ENCODE peak calls at places on chromosomes 11 and 22, in four cellular contexts. F, P, H and N are unnamed samples.

GRCh38 chr22:23466351-23466750 is 113.7 kb downstream of the IGLL1 start:
- DNase-seq in F (no peak), P (no peak), H (no peak), N (no peak)

GRCh38 chr22:44567846-44568493 is 69.9 kb upstream of the RTL6 start:
- DNase-seq in F (peak), P (peak), H (peak), N (peak)

GRCh38 chr22:49021926-49022815 is 805.5 kb downstream of the BRD1 start:
- DNase-seq in F (no peak), P (no peak), H (no peak), N (no peak)

GRCh38 chr11:7967826-7968225 is 2.6 kb upstream of the NLRP10 start:
- DNase-seq in F (no peak), P (no peak), H (no peak), N (no peak)

GRCh38 chr11:66316849-66317251 is at the start of gene CD248:
- DNase-seq in F (no peak), P (no peak), H (no peak), N (no peak)

GRCh38 chr11:78645226-78646202 is 70.8 kb upstream of the NARS2 start:
- DNase-seq in F (peak), P (peak), H (peak), N (peak)

GRCh38 chr11:73454987-73455386 is 78.8 kb downstream of the RELT start:
- DNase-seq in F (no peak), P (no peak), H (no peak), N (no peak)

GRCh38 chr11:77003954-77004353 is 30.2 kb upstream of the B3GNT6 start:
- DNase-seq in F (no peak), P (no peak), H (no peak), N (no peak)

GRCh38 chr11:559020-559620 is 1.4 kb downstream of the LMNTD2 start:
- DNase-seq in F (no peak), P (no peak), H (no peak), N (no peak)

GRCh38 chr11:19519912-19520641 is 192.6 kb upstream of the NAV2 start:
- DNase-seq in F (no peak), P (no peak), H (no peak), N (no peak)

GRCh38 chr22:25485626-25486545 is 78.6 kb upstream of the GRK3 start:
- DNase-seq in F (no peak), P (no peak), H (no peak), N (no peak)

GRCh38 chr11:1707751-1708150 is 10.8 kb downstream of the KRTAP5-6 start:
- DNase-seq in F (no peak), P (no peak), H (no peak), N (no peak)

GRCh38 chr22:22316589-22316988 is 72.0 kb downstream of the VPREB1 start:
- DNase-seq in F (no peak), P (no peak), H (no peak), N (no peak)

GRCh38 chr11:114799524-114799923 is 121.2 kb downstream of the NXPE2 start:
- DNase-seq in F (no peak), P (no peak), H (no peak), N (no peak)

GRCh38 chr11:3229673-3230630 is 2.3 kb downstream of the MRGPRE start:
- DNase-seq in F (no peak), P (no peak), H (no peak), N (no peak)

GRCh38 chr11:48098024-48098423 is 117.7 kb downstream of the PTPRJ start:
- DNase-seq in F (no peak), P (no peak), H (no peak), N (no peak)

GRCh38 chr11:33936745-33937612 is 45.1 kb upstream of the LMO2 start:
- DNase-seq in F (peak), P (no peak), H (no peak), N (no peak)

GRCh38 chr22:37065149-37065548 is 13.6 kb downstream of the KCTD17 start:
- DNase-seq in F (no peak), P (no peak), H (no peak), N (no peak)

GRCh38 chr22:38246692-38247091 is 26.1 kb downstream of the TMEM184B start:
- DNase-seq in F (no peak), P (no peak), H (no peak), N (no peak)

GRCh38 chr11:63274776-63275175 is 31.4 kb upstream of the SLC22A25 start:
- DNase-seq in F (peak), P (no peak), H (no peak), N (no peak)

GRCh38 chr11:7672960-7673723 is at the start of gene CYB5R2:
- DNase-seq in F (peak), P (no peak), H (no peak), N (peak)

GRCh38 chr22:45996241-45997076 is 19.5 kb upstream of the WNT7B start:
- DNase-seq in F (no peak), P (no peak), H (no peak), N (peak)

GRCh38 chr11:117821431-117821830 is 3.1 kb downstream of the FXYD2 start:
- DNase-seq in F (no peak), P (no peak), H (no peak), N (peak)

GRCh38 chr11:2318707-2319106 is 16.9 kb downstream of the TSPAN32 start:
- DNase-seq in F (no peak), P (no peak), H (no peak), N (no peak)

GRCh38 chr11:1515082-1516060 is 28.8 kb upstream of the MOB2 start:
- DNase-seq in F (peak), P (peak), H (peak), N (peak)

GRCh38 chr22:20444325-20444724 is 6.7 kb upstream of the SCARF2 start:
- DNase-seq in F (no peak), P (no peak), H (no peak), N (no peak)

GRCh38 chr11:133507185-133507584 is 25.1 kb downstream of the OPCML start:
- DNase-seq in F (no peak), P (no peak), H (no peak), N (no peak)

GRCh38 chr11:118902336-118903203 is 18.9 kb downstream of the CXCR5 start:
- DNase-seq in F (no peak), P (no peak), H (no peak), N (peak)

GRCh38 chr11:120215634-120216033 is 4.8 kb downstream of the OAF start:
- DNase-seq in F (peak), P (no peak), H (no peak), N (no peak)

GRCh38 chr11:17541330-17541885 is 2.8 kb downstream of the USH1C start:
- DNase-seq in F (no peak), P (no peak), H (no peak), N (no peak)

GRCh38 chr22:46122511-46122971 is 27.8 kb upstream of the PPARA start:
- DNase-seq in F (peak), P (peak), H (peak), N (peak)

GRCh38 chr22:20918663-20919220 is 1.5 kb downstream of the CRKL start:
- DNase-seq in F (peak), P (no peak), H (no peak), N (no peak)

GRCh38 chr11:33736148-33736809 is at the start of gene CD59:
- DNase-seq in F (peak), P (peak), H (peak), N (peak)

GRCh38 chr11:111733009-111733408 is 33.2 kb downstream of the PPP2R1B start:
- DNase-seq in F (no peak), P (no peak), H (no peak), N (no peak)
- H3K27ac ChIP-seq in F (no peak), P (no peak), H (no peak), N (peak)

GRCh38 chr11:128615076-128615475 is 27.7 kb upstream of the ETS1 start:
- DNase-seq in F (no peak), P (no peak), H (no peak), N (no peak)
- H3K27ac ChIP-seq in F (no peak), P (no peak), H (no peak), N (no peak)

GRCh38 chr11:67613960-67614715 is 7.4 kb downstream of the NDUFV1 start:
- DNase-seq in F (peak), P (peak), H (peak), N (peak)
- H3K27ac ChIP-seq in F (peak), P (peak), H (peak), N (peak)

GRCh38 chr11:35662061-35662648 is 420 bp upstream of the TRIM44 start:
- DNase-seq in F (no peak), P (no peak), H (no peak), N (peak)

GRCh38 chr11:35664977-35665441 is 2.4 kb downstream of the TRIM44 start:
- DNase-seq in F (peak), P (no peak), H (no peak), N (no peak)

GRCh38 chr11:35661539-35661938 is 1.0 kb upstream of the TRIM44 start:
- DNase-seq in F (no peak), P (no peak), H (no peak), N (no peak)

GRCh38 chr11:35662649-35663407 is at the start of gene TRIM44:
- DNase-seq in F (peak), P (peak), H (peak), N (peak)

GRCh38 chr11:35663408-35663702 is 780 bp downstream of the TRIM44 start:
- DNase-seq in F (no peak), P (no peak), H (no peak), N (no peak)
- H3K27ac ChIP-seq in F (peak), P (peak), H (peak), N (peak)